ENCODE peak calls at places on chromosomes 4 and X, in seven cellular contexts. U, B, F, A, T, N and K are unnamed samples.

GRCh38 chr4:10506077-10506476 is 48.9 kb upstream of the ZNF518B start:
- DNase-seq in U (no peak), B (peak; percentile 41), F (no peak), A (no peak), T (no peak), N (no peak), K (no peak)

GRCh38 chr4:112519689-112520597 is 4.0 kb upstream of the NEUROG2 start:
- DNase-seq in U (no peak), B (peak; percentile 33), F (no peak), A (no peak), T (no peak), N (no peak), K (no peak)

GRCh38 chrX:132737743-132738142 is 220.7 kb downstream of the HS6ST2 start:
- DNase-seq in U (no peak), B (no peak), F (no peak), A (no peak), T (no peak), N (no peak), K (no peak)

GRCh38 chr4:151325320-151326246 is at the start of gene SH3D19:
- DNase-seq in U (peak; percentile 69), B (no peak), F (peak; percentile 82), A (peak; percentile 54), T (peak; percentile 33), N (peak; percentile 84), K (peak; percentile 73)

GRCh38 chr4:176883681-176884418 is 91.1 kb upstream of the VEGFC start:
- DNase-seq in U (peak; percentile 93), B (no peak), F (no peak), A (peak; percentile 88), T (no peak), N (no peak), K (no peak)

GRCh38 chr4:41883988-41884737 is 51.1 kb upstream of the TMEM33 start:
- DNase-seq in U (peak; percentile 22), B (no peak), F (no peak), A (no peak), T (no peak), N (no peak), K (no peak)

GRCh38 chr4:180057198-180057821 is 2185.9 kb upstream of the TENM3 start:
- DNase-seq in U (peak; percentile 21), B (no peak), F (no peak), A (no peak), T (no peak), N (no peak), K (no peak)

GRCh38 chr4:26131711-26132110 is 189.1 kb upstream of the RBPJ start:
- DNase-seq in U (no peak), B (no peak), F (no peak), A (no peak), T (no peak), N (no peak), K (no peak)

GRCh38 chrX:41350150-41350975 is 16.4 kb downstream of the DDX3X start:
- DNase-seq in U (peak; percentile 64), B (no peak), F (no peak), A (peak; percentile 26), T (no peak), N (no peak), K (no peak)

GRCh38 chr4:159103406-159104131 is 690 bp downstream of the RAPGEF2 start:
- DNase-seq in U (peak; percentile 56), B (peak; percentile 69), F (peak; percentile 63), A (peak; percentile 44), T (peak; percentile 11), N (peak; percentile 81), K (peak; percentile 68)

GRCh38 chrX:12210921-12211320 is 72.6 kb downstream of the FRMPD4 start:
- DNase-seq in U (peak; percentile 70), B (no peak), F (no peak), A (peak; percentile 45), T (no peak), N (no peak), K (no peak)

GRCh38 chrX:154802838-154803410 is 2.4 kb downstream of the MPP1 start:
- DNase-seq in U (no peak), B (no peak), F (no peak), A (no peak), T (no peak), N (no peak), K (no peak)

GRCh38 chr4:17103231-17103630 is 204.8 kb upstream of the LDB2 start:
- DNase-seq in U (peak; percentile 9), B (no peak), F (no peak), A (no peak), T (no peak), N (no peak), K (no peak)

GRCh38 chr4:2914220-2915126 is 48.7 kb downstream of the NOP14 start:
- DNase-seq in U (no peak), B (no peak), F (no peak), A (no peak), T (no peak), N (no peak), K (no peak)

GRCh38 chrX:110228453-110228852 is 89.4 kb downstream of the AMMECR1 start:
- DNase-seq in U (no peak), B (peak; percentile 54), F (no peak), A (no peak), T (no peak), N (no peak), K (no peak)

GRCh38 chrX:52923781-52924241 is 26.7 kb downstream of the FAM156B start:
- DNase-seq in U (peak; percentile 61), B (peak; percentile 90), F (no peak), A (peak; percentile 72), T (no peak), N (peak; percentile 64), K (no peak)

GRCh38 chr4:139795915-139796314 is 130.3 kb downstream of the MGST2 start:
- DNase-seq in U (no peak), B (no peak), F (no peak), A (peak; percentile 23), T (no peak), N (no peak), K (no peak)

GRCh38 chr4:78081541-78081940 is 24.4 kb downstream of the FRAS1 start:
- DNase-seq in U (no peak), B (no peak), F (no peak), A (no peak), T (no peak), N (no peak), K (no peak)

GRCh38 chr4:15002659-15003440 is 569 bp downstream of the CPEB2 start:
- DNase-seq in U (peak; percentile 71), B (peak; percentile 90), F (peak; percentile 78), A (peak; percentile 83), T (peak; percentile 80), N (peak; percentile 89), K (peak; percentile 72)

GRCh38 chr4:188872809-188873208 is 733.6 kb downstream of the TRIML1 start:
- DNase-seq in U (no peak), B (no peak), F (no peak), A (no peak), T (no peak), N (no peak), K (no peak)

GRCh38 chrX:39910651-39911050 is 187.1 kb downstream of the BCOR start:
- DNase-seq in U (no peak), B (no peak), F (no peak), A (no peak), T (peak; percentile 9), N (no peak), K (no peak)

GRCh38 chr4:87333267-87333666 is 10.6 kb upstream of the HSD17B13 start:
- DNase-seq in U (no peak), B (no peak), F (no peak), A (no peak), T (no peak), N (no peak), K (no peak)

GRCh38 chrX:149825424-149825823 is 43.7 kb downstream of the MAGEA9 start:
- DNase-seq in U (peak; percentile 36), B (peak; percentile 78), F (peak; percentile 32), A (peak; percentile 33), T (no peak), N (no peak), K (no peak)

GRCh38 chr4:150302553-150302952 is 224.3 kb downstream of the DCLK2 start:
- DNase-seq in U (peak; percentile 95), B (no peak), F (no peak), A (peak; percentile 90), T (no peak), N (no peak), K (peak; percentile 65)

GRCh38 chrX:56726609-56727008 is 2.4 kb upstream of the NBDY start:
- DNase-seq in U (peak; percentile 58), B (peak; percentile 81), F (no peak), A (peak; percentile 58), T (no peak), N (no peak), K (no peak)

GRCh38 chrX:40749874-40750273 is 14.5 kb upstream of the MED14 start:
- DNase-seq in U (no peak), B (peak; percentile 44), F (no peak), A (peak; percentile 3), T (no peak), N (no peak), K (no peak)

GRCh38 chr4:88137112-88137511 is 21.3 kb downstream of the ABCG2 start:
- DNase-seq in U (peak; percentile 64), B (no peak), F (no peak), A (peak; percentile 24), T (no peak), N (no peak), K (no peak)

GRCh38 chrX:70087857-70088256 is 25.6 kb downstream of the OTUD6A start:
- DNase-seq in U (peak; percentile 13), B (no peak), F (peak; percentile 15), A (peak; percentile 11), T (no peak), N (no peak), K (no peak)

GRCh38 chrX:8846271-8846670 is 45.1 kb upstream of the FAM9A start:
- DNase-seq in U (no peak), B (no peak), F (no peak), A (peak; percentile 71), T (no peak), N (no peak), K (no peak)

GRCh38 chr4:121742794-121743193 is 22.2 kb downstream of the SMIM43 start:
- DNase-seq in U (no peak), B (no peak), F (no peak), A (no peak), T (no peak), N (no peak), K (no peak)

GRCh38 chr4:153260553-153261306 is 56.5 kb downstream of the TRIM2 start:
- DNase-seq in U (no peak), B (no peak), F (peak; percentile 37), A (peak; percentile 53), T (no peak), N (no peak), K (no peak)

GRCh38 chrX:135629342-135629741 is 84.1 kb upstream of the CT45A1 start:
- DNase-seq in U (no peak), B (no peak), F (no peak), A (no peak), T (no peak), N (no peak), K (no peak)

GRCh38 chr4:153799708-153800074 is 10.8 kb upstream of the SFRP2 start:
- DNase-seq in U (no peak), B (no peak), F (no peak), A (peak; percentile 81), T (no peak), N (no peak), K (no peak)

GRCh38 chrX:155774387-155774786 is 106.8 kb upstream of the VAMP7 start:
- DNase-seq in U (no peak), B (no peak), F (no peak), A (no peak), T (no peak), N (no peak), K (no peak)

GRCh38 chrX:140091276-140091886 is 126.1 kb upstream of the CXorf66 start:
- DNase-seq in U (no peak), B (no peak), F (peak; percentile 18), A (no peak), T (peak; percentile 27), N (peak; percentile 51), K (no peak)

GRCh38 chr4:82890913-82891727 is at the start of gene SEC31A:
- DNase-seq in U (peak; percentile 95), B (peak; percentile 96), F (peak; percentile 99), A (peak; percentile 92), T (peak; percentile 91), N (peak; percentile 98), K (peak; percentile 95)

GRCh38 chr4:169151671-169152070 is 119.1 kb downstream of the SH3RF1 start:
- DNase-seq in U (peak; percentile 19), B (no peak), F (no peak), A (no peak), T (no peak), N (no peak), K (no peak)

GRCh38 chr4:140426610-140427103 is 791 bp downstream of the CLGN start:
- DNase-seq in U (no peak), B (no peak), F (no peak), A (no peak), T (no peak), N (peak; percentile 47), K (no peak)